ENCODE peak calls at places on chromosomes 7 and 10, in seven cellular contexts. F is SJSA1; D is GM04504; W is midbrain; P is IMR-90; R is NCI-H748 treated with DMSO at 0.1 percent for 48 hours; N is naive thymus-derived CD8-positive, alpha-beta T cell. Q is an unnamed sample.

GRCh38 chr10:33421789-33422188 is 87.3 kb upstream of the NRP1 start:
- DNase-seq in N (no peak), F (peak), W (no peak), R (no peak), D (peak), P (peak), Q (no peak)

GRCh38 chr7:122013070-122013469 is 131.0 kb downstream of the AASS start:
- DNase-seq in R (no peak), P (no peak), F (no peak), D (no peak), W (no peak), N (no peak), Q (no peak)

GRCh38 chr7:17239683-17240521 is 58.5 kb upstream of the AHR start:
- DNase-seq in W (no peak), D (no peak), P (peak), N (no peak), F (no peak), R (no peak), Q (no peak)

GRCh38 chr7:96116173-96116572 is 205.7 kb downstream of the SLC25A13 start:
- DNase-seq in P (no peak), N (no peak), D (no peak), R (no peak), W (no peak), F (no peak), Q (no peak)

GRCh38 chr7:88795553-88795952 is at the start of gene TEX47:
- DNase-seq in W (no peak), R (no peak), N (no peak), D (no peak), P (no peak), F (no peak), Q (no peak)

GRCh38 chr7:112360681-112361080 is 89.6 kb upstream of the IFRD1 start:
- DNase-seq in N (no peak), P (no peak), F (no peak), R (no peak), D (no peak), W (no peak), Q (no peak)

GRCh38 chr10:1050145-1050544 is 1.2 kb upstream of the IDI1 start:
- DNase-seq in R (no peak), F (no peak), W (no peak), P (peak), N (no peak), D (no peak), Q (no peak)

GRCh38 chr10:34862892-34863291 is 47.8 kb upstream of the PARD3 start:
- DNase-seq in W (no peak), F (no peak), D (no peak), R (peak), P (no peak), N (no peak), Q (no peak)

GRCh38 chr10:35492387-35493195 is 112.5 kb upstream of the GJD4 start:
- DNase-seq in D (no peak), F (no peak), R (no peak), W (no peak), P (no peak), N (no peak), Q (no peak)

GRCh38 chr7:159005618-159006017 is 139.0 kb downstream of the VIPR2 start:
- DNase-seq in D (no peak), N (no peak), W (no peak), P (no peak), R (no peak), F (no peak), Q (no peak)

GRCh38 chr7:134873253-134873652 is 93.8 kb downstream of the CALD1 start:
- DNase-seq in F (no peak), N (no peak), P (peak), D (no peak), R (no peak), W (no peak), Q (no peak)

GRCh38 chr7:70389752-70390151 is 742.2 kb upstream of the GALNT17 start:
- DNase-seq in N (no peak), P (no peak), F (no peak), W (no peak), D (no peak), R (no peak), Q (no peak)

GRCh38 chr7:342681-343216 is 52.8 kb downstream of the FOXL3 start:
- DNase-seq in F (no peak), N (no peak), P (no peak), W (no peak), D (no peak), R (no peak), Q (no peak)

GRCh38 chr7:101558742-101559325 is 70.3 kb downstream of the MYL10 start:
- DNase-seq in W (no peak), N (no peak), R (no peak), F (no peak), D (no peak), P (no peak), Q (no peak)

GRCh38 chr10:11015371-11015934 is 2.2 kb upstream of the CELF2 start:
- DNase-seq in D (no peak), W (no peak), N (no peak), P (no peak), R (no peak), F (no peak), Q (no peak)

GRCh38 chr10:37704566-37704965 is 152.8 kb downstream of the ZNF248 start:
- DNase-seq in P (no peak), N (no peak), R (no peak), F (no peak), D (no peak), W (no peak), Q (no peak)

GRCh38 chr10:103560886-103561285 is 67.4 kb downstream of the NEURL1 start:
- DNase-seq in N (no peak), F (no peak), W (no peak), D (no peak), P (no peak), R (no peak), Q (no peak)

GRCh38 chr10:46518028-46518725 is 38.3 kb downstream of the GPRIN2 start:
- DNase-seq in R (no peak), D (no peak), N (no peak), W (no peak), F (no peak), P (no peak), Q (no peak)

GRCh38 chr7:43639858-43640491 is 57.1 kb downstream of the STK17A start:
- DNase-seq in W (no peak), P (peak), N (no peak), F (peak), D (peak), R (peak), Q (no peak)

GRCh38 chr10:5648494-5649457 is 17.6 kb downstream of the ASB13 start:
- DNase-seq in F (no peak), P (no peak), D (no peak), R (no peak), N (no peak), W (no peak), Q (no peak)

GRCh38 chr10:128414568-128414967 is 288.3 kb upstream of the MKI67 start:
- DNase-seq in W (no peak), D (no peak), R (no peak), P (no peak), N (no peak), F (no peak), Q (no peak)

GRCh38 chr10:91077549-91078017 is 142.9 kb upstream of the PCGF5 start:
- DNase-seq in F (peak), R (no peak), N (no peak), W (no peak), D (no peak), P (peak), Q (no peak)

GRCh38 chr7:148084138-148084537 is 506.4 kb upstream of the C7orf33 start:
- DNase-seq in N (no peak), D (peak), R (peak), P (peak), F (peak), W (peak), Q (no peak)

GRCh38 chr10:61935085-61935484 is 33.6 kb downstream of the ARID5B start:
- DNase-seq in F (peak), N (no peak), P (no peak), W (no peak), D (peak), R (no peak), Q (no peak)